ENCODE peak calls at places on chromosomes 1 and 21, in ten cellular contexts. R is psoas muscle; Q is uterus; T is aorta; I is heart left ventricle; W is upper lobe of right lung; D is stomach; M is CD8-positive, alpha-beta T cell; G is mesenchymal stem cell; N is SJSA1. Y is an unnamed sample. For H3K4me1 and H3K9me3, the result is how much of the 10 kb centered on the place peaks cover.

GRCh38 chr1:47225430-47226100 is 6.5 kb downstream of the TAL1 start:
- DNase-seq in R (peak), Q (no peak), T (no peak), I (no peak), W (no peak), D (no peak), M (no peak), G (no peak), N (no peak), Y (no peak)

GRCh38 chr21:28867401-28867800 is 125.3 kb downstream of the LTN1 start:
- DNase-seq in R (no peak), Q (no peak), T (no peak), I (no peak), W (no peak), D (no peak), M (no peak), G (no peak), N (no peak), Y (no peak)

GRCh38 chr1:11414921-11415538 is 63.9 kb upstream of the DISP3 start:
- DNase-seq in R (no peak), Q (no peak), T (no peak), I (no peak), W (no peak), D (no peak), M (no peak), G (no peak), N (no peak), Y (no peak)

GRCh38 chr1:231576804-231577718 is 48.6 kb downstream of the TSNAX start:
- DNase-seq in R (no peak), Q (no peak), T (no peak), I (no peak), W (no peak), D (no peak), M (no peak), G (no peak), N (no peak), Y (no peak)

GRCh38 chr1:92858564-92859399 is 26.9 kb downstream of the RPL5 start:
- DNase-seq in R (no peak), Q (peak), T (no peak), I (peak), W (no peak), D (peak), M (peak), G (peak), N (peak), Y (peak)

GRCh38 chr1:24903560-24903954 is 26.5 kb downstream of the RUNX3 start:
- DNase-seq in R (no peak), Q (no peak), T (peak), I (peak), W (peak), D (peak), M (no peak), G (no peak), N (no peak), Y (no peak)

GRCh38 chr1:28955930-28956552 is 41.7 kb downstream of the EPB41 start:
- DNase-seq in R (no peak), Q (no peak), T (no peak), I (no peak), W (no peak), D (no peak), M (no peak), G (peak), N (no peak), Y (no peak)

GRCh38 chr1:173601588-173601987 is 1.3 kb downstream of the SLC9C2 start:
- DNase-seq in R (no peak), Q (no peak), T (no peak), I (no peak), W (no peak), D (no peak), M (no peak), G (no peak), N (no peak), Y (no peak)

GRCh38 chr1:50841791-50842387 is 118.2 kb downstream of the FAF1 start:
- DNase-seq in R (no peak), Q (no peak), T (no peak), I (no peak), W (no peak), D (no peak), M (no peak), G (peak), N (no peak), Y (no peak)

GRCh38 chr1:197696372-197696771 is 78.9 kb downstream of the DENND1B start:
- DNase-seq in R (no peak), Q (no peak), T (no peak), I (no peak), W (no peak), D (no peak), M (no peak), G (no peak), N (no peak), Y (no peak)

DNA sequence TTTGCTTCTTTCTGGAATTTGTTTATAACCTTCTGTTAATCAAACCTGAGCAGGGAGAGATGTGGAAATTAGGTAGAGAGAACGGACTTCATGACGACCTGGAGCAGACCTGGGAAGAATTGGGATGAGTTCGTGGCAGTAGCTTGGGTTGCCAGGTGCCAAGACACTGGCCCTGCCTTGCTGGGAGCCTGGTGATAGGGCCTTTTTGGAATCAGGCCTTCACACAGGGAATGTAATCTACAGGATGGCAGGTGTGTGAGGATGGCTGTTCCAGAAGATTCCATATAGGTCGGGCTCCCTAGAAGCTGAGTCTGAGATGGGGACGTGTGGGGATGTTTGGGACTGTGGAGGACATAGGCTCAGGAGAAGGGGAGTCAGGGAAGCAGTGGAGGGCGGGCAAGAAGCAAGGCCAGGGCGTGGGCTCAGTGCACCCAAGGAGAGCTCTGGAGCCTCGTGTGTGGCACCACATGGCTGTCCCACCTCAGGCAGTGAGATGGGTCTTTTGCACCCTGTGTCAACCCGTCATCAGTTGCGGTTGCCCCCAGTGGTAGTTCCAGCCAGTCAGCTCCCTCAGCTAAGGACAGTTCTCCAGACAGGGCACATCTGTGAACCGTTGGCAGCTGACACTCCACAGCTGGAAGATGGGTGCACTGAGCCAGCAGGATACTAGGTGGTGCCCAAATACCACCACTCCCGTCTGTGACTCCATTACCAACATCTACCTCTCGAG is 395.9 kb downstream of the MATN1 start:
- DNase-seq in R (no peak), Q (no peak), T (no peak), I (no peak), W (no peak), D (peak), M (no peak), G (no peak), N (no peak), Y (no peak)
- H3K4me1 ChIP-seq in R (under half), Q (under half), T (under half), I (under half), W (under half), D (under half), M (under half), G (under half), N (under half), Y (under half)

DNA sequence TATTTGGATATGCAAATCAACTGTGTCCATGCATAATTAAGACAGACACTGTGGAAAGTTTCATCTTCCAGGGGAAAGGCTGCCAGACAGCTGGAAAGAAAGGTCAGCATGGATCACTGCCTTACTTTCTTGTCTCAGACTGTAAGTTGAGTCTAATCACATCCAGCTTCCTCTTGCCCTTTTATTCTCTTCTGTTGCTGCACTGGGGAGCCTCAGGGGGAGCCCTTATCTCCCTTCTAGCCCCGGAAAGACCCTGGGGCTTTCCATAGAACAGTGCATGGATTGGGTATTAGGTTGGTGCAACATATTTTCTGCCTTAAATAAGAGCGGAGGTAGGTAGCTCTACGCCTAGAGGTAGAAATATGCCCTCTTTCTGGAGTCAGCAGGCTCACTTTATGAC is 182.9 kb downstream of the OMA1 start:
- DNase-seq in R (no peak), Q (no peak), T (no peak), I (no peak), W (no peak), D (no peak), M (no peak), G (no peak), N (no peak), Y (no peak)
- H3K9me3 ChIP-seq in R (under half), Q (under half), T (under half), I (under half), W (under half), D (under half), M (under half), G (under half), N (under half), Y (under half)

GRCh38 chr1:38507563-38507962 is 352.0 kb downstream of the RRAGC start:
- DNase-seq in R (no peak), Q (no peak), T (no peak), I (no peak), W (no peak), D (no peak), M (no peak), G (no peak), N (no peak), Y (no peak)
- H3K4me3 ChIP-seq in R (no peak), Q (no peak), T (no peak), I (no peak), W (no peak), D (no peak), M (no peak), G (no peak), N (no peak), Y (no peak)

GRCh38 chr1:153827168-153827964 is 52.2 kb downstream of the SLC27A3 start:
- DNase-seq in R (no peak), Q (no peak), T (no peak), I (no peak), W (no peak), D (no peak), M (no peak), G (no peak), N (no peak), Y (no peak)

GRCh38 chr1:153833171-153833570 is 58.0 kb downstream of the SLC27A3 start:
- DNase-seq in R (no peak), Q (no peak), T (no peak), I (no peak), W (no peak), D (no peak), M (no peak), G (no peak), N (no peak), Y (no peak)

GRCh38 chr1:153832293-153832692 is 57.1 kb downstream of the SLC27A3 start:
- DNase-seq in R (no peak), Q (no peak), T (no peak), I (no peak), W (no peak), D (no peak), M (no peak), G (no peak), N (no peak), Y (no peak)
- H3K4me1 ChIP-seq in R (under half), Q (under half), T (under half), I (under half), W (under half), D (under half), M (under half), G (under half), N (under half), Y (under half)

GRCh38 chr1:78121650-78122210 is 76.0 kb downstream of the GIPC2 start:
- DNase-seq in R (no peak), Q (no peak), T (no peak), I (no peak), W (no peak), D (no peak), M (no peak), G (no peak), N (no peak), Y (no peak)
- H3K9me3 ChIP-seq in R (under half), Q (under half), T (under half), I (under half), W (under half), D (under half), M (under half), G (under half), N (under half), Y (under half)

DNA sequence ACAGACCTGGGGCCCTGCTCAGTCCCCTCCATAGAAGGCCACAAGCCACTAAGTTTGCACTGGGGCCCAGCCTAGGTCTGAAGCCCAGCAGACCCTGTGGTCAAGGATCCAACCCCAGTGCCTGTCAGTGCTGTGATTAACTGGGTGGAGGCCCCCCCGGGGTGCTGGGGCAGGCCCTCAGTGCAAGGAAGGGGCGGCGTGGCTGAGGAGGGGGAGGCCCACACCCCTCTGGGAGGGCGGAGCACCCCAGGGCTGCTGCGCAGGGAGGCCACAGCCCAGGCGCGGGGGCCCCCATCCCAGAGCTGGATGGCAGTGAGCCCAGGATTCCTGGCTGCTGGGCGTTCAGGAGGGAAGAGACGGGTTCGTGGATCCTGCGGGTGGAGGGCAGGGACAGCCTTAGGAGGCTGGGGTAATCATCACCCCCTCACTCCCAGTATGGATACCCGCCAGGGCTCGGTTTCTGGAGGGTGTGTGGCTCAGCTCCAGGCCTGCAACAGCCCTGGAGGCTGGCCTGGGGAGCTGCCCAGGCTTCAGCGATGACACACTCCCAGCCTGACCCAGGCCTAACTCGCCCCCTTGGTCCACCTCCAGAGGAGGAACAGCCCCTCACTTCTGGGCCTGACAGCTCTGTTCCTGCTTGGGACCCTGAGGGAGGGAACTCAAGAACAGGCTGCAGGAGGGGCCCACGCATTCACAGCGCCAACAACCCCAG is 884 bp downstream of the GJC2 start:
- DNase-seq in R (peak), Q (peak), T (peak), I (peak), W (peak), D (no peak), M (no peak), G (peak), N (no peak), Y (no peak)
- H3K4me3 ChIP-seq in R (no peak), Q (no peak), T (no peak), I (peak), W (peak), D (peak), M (no peak), G (peak), N (no peak), Y (no peak)

GRCh38 chr1:167456500-167456899 is 61.8 kb downstream of the CD247 start:
- DNase-seq in R (no peak), Q (no peak), T (no peak), I (no peak), W (no peak), D (no peak), M (no peak), G (no peak), N (no peak), Y (no peak)

GRCh38 chr1:167454929-167455785 is 63.2 kb downstream of the CD247 start:
- DNase-seq in R (peak), Q (peak), T (peak), I (peak), W (peak), D (peak), M (peak), G (peak), N (peak), Y (no peak)

GRCh38 chr1:167456926-167457325 is 61.4 kb downstream of the CD247 start:
- DNase-seq in R (no peak), Q (no peak), T (no peak), I (no peak), W (no peak), D (no peak), M (no peak), G (no peak), N (no peak), Y (no peak)

GRCh38 chr1:167454304-167454928 is 63.9 kb downstream of the CD247 start:
- DNase-seq in R (no peak), Q (no peak), T (no peak), I (no peak), W (no peak), D (no peak), M (no peak), G (no peak), N (no peak), Y (no peak)

GRCh38 chr1:167455786-167456446 is 62.4 kb downstream of the CD247 start:
- DNase-seq in R (no peak), Q (peak), T (no peak), I (peak), W (no peak), D (peak), M (no peak), G (peak), N (no peak), Y (no peak)
- H3K4me1 ChIP-seq in R (under half), Q (under half), T (under half), I (under half), W (under half), D (under half), M (half or more), G (under half), N (under half), Y (under half)